ENCODE peak calls at places on chromosomes 3 and 15, in nine cellular contexts. One of them, this sample, is unnamed.

GRCh38 chr3:9649791-9650521 is 651 bp downstream of the MTMR14 start:
- DNase-seq in breast epithelium: no peak
- DNase-seq in AG20443: no peak
- DNase-seq in epithelial cell of esophagus: no peak
- DNase-seq in activated CD4-positive, alpha-beta T cell treated with anti-CD3 and anti-CD28 coated beads, Interleukin-2, amount 50 U/mL, for 1 hour: no peak
- DNase-seq in activated CD8-positive, alpha-beta memory T cell treated with anti-CD3 and anti-CD28 coated beads, Interleukin-2, amount 50 U/mL, for 48 hours: no peak
- DNase-seq in activated gamma-delta T cell: no peak
- DNase-seq in LHCN-M2: no peak
- DNase-seq in EL: no peak
- DNase-seq in this sample: peak; percentile 72

GRCh38 chr3:105878061-105878460 is 9.2 kb upstream of the CBLB start:
- DNase-seq in breast epithelium: no peak
- DNase-seq in AG20443: no peak
- DNase-seq in epithelial cell of esophagus: no peak
- DNase-seq in activated CD4-positive, alpha-beta T cell treated with anti-CD3 and anti-CD28 coated beads, Interleukin-2, amount 50 U/mL, for 1 hour: no peak
- DNase-seq in activated CD8-positive, alpha-beta memory T cell treated with anti-CD3 and anti-CD28 coated beads, Interleukin-2, amount 50 U/mL, for 48 hours: no peak
- DNase-seq in activated gamma-delta T cell: no peak
- DNase-seq in LHCN-M2: no peak
- DNase-seq in EL: no peak
- DNase-seq in this sample: no peak

GRCh38 chr15:56537881-56538280 is 72.9 kb upstream of the MNS1 start:
- DNase-seq in breast epithelium: no peak
- DNase-seq in AG20443: no peak
- DNase-seq in epithelial cell of esophagus: no peak
- DNase-seq in activated CD4-positive, alpha-beta T cell treated with anti-CD3 and anti-CD28 coated beads, Interleukin-2, amount 50 U/mL, for 1 hour: peak; percentile 11
- DNase-seq in activated CD8-positive, alpha-beta memory T cell treated with anti-CD3 and anti-CD28 coated beads, Interleukin-2, amount 50 U/mL, for 48 hours: peak; percentile 57
- DNase-seq in activated gamma-delta T cell: no peak
- DNase-seq in LHCN-M2: peak; percentile 90
- DNase-seq in EL: no peak
- DNase-seq in this sample: peak; percentile 9

GRCh38 chr3:31142139-31142538 is 247.7 kb upstream of the GADL1 start:
- DNase-seq in breast epithelium: no peak
- DNase-seq in AG20443: no peak
- DNase-seq in epithelial cell of esophagus: peak; percentile 42
- DNase-seq in activated CD4-positive, alpha-beta T cell treated with anti-CD3 and anti-CD28 coated beads, Interleukin-2, amount 50 U/mL, for 1 hour: no peak
- DNase-seq in activated CD8-positive, alpha-beta memory T cell treated with anti-CD3 and anti-CD28 coated beads, Interleukin-2, amount 50 U/mL, for 48 hours: no peak
- DNase-seq in activated gamma-delta T cell: no peak
- DNase-seq in LHCN-M2: no peak
- DNase-seq in EL: no peak
- DNase-seq in this sample: no peak

GRCh38 chr3:16487506-16488175 is 25.9 kb downstream of the RFTN1 start:
- DNase-seq in breast epithelium: no peak
- DNase-seq in AG20443: no peak
- DNase-seq in epithelial cell of esophagus: no peak
- DNase-seq in activated CD4-positive, alpha-beta T cell treated with anti-CD3 and anti-CD28 coated beads, Interleukin-2, amount 50 U/mL, for 1 hour: no peak
- DNase-seq in activated CD8-positive, alpha-beta memory T cell treated with anti-CD3 and anti-CD28 coated beads, Interleukin-2, amount 50 U/mL, for 48 hours: no peak
- DNase-seq in activated gamma-delta T cell: no peak
- DNase-seq in LHCN-M2: no peak
- DNase-seq in EL: no peak
- DNase-seq in this sample: no peak

GRCh38 chr3:119924111-119925094 is 142.5 kb downstream of the NR1I2 start:
- DNase-seq in breast epithelium: no peak
- DNase-seq in AG20443: no peak
- DNase-seq in epithelial cell of esophagus: no peak
- DNase-seq in activated CD4-positive, alpha-beta T cell treated with anti-CD3 and anti-CD28 coated beads, Interleukin-2, amount 50 U/mL, for 1 hour: no peak
- DNase-seq in activated CD8-positive, alpha-beta memory T cell treated with anti-CD3 and anti-CD28 coated beads, Interleukin-2, amount 50 U/mL, for 48 hours: no peak
- DNase-seq in activated gamma-delta T cell: no peak
- DNase-seq in LHCN-M2: no peak
- DNase-seq in EL: no peak
- DNase-seq in this sample: no peak

GRCh38 chr15:36370735-36371115 is 208.7 kb upstream of the CDIN1 start:
- DNase-seq in breast epithelium: no peak
- DNase-seq in AG20443: peak; percentile 13
- DNase-seq in epithelial cell of esophagus: peak; percentile 70
- DNase-seq in activated CD4-positive, alpha-beta T cell treated with anti-CD3 and anti-CD28 coated beads, Interleukin-2, amount 50 U/mL, for 1 hour: no peak
- DNase-seq in activated CD8-positive, alpha-beta memory T cell treated with anti-CD3 and anti-CD28 coated beads, Interleukin-2, amount 50 U/mL, for 48 hours: no peak
- DNase-seq in activated gamma-delta T cell: no peak
- DNase-seq in LHCN-M2: peak; percentile 60
- DNase-seq in EL: peak; percentile 88
- DNase-seq in this sample: no peak

GRCh38 chr15:34271493-34271892 is 46.7 kb downstream of the EMC4 start:
- DNase-seq in breast epithelium: no peak
- DNase-seq in AG20443: peak; percentile 66
- DNase-seq in epithelial cell of esophagus: peak; percentile 90
- DNase-seq in activated CD4-positive, alpha-beta T cell treated with anti-CD3 and anti-CD28 coated beads, Interleukin-2, amount 50 U/mL, for 1 hour: no peak
- DNase-seq in activated CD8-positive, alpha-beta memory T cell treated with anti-CD3 and anti-CD28 coated beads, Interleukin-2, amount 50 U/mL, for 48 hours: no peak
- DNase-seq in activated gamma-delta T cell: no peak
- DNase-seq in LHCN-M2: peak; percentile 85
- DNase-seq in EL: peak; percentile 50
- DNase-seq in this sample: no peak

GRCh38 chr3:1207904-1208303 is 115.1 kb downstream of the CNTN6 start:
- DNase-seq in breast epithelium: no peak
- DNase-seq in AG20443: no peak
- DNase-seq in epithelial cell of esophagus: no peak
- DNase-seq in activated CD4-positive, alpha-beta T cell treated with anti-CD3 and anti-CD28 coated beads, Interleukin-2, amount 50 U/mL, for 1 hour: no peak
- DNase-seq in activated CD8-positive, alpha-beta memory T cell treated with anti-CD3 and anti-CD28 coated beads, Interleukin-2, amount 50 U/mL, for 48 hours: no peak
- DNase-seq in activated gamma-delta T cell: no peak
- DNase-seq in LHCN-M2: no peak
- DNase-seq in EL: no peak
- DNase-seq in this sample: no peak

GRCh38 chr3:185423178-185423577 is 60.2 kb downstream of the MAP3K13 start:
- DNase-seq in breast epithelium: no peak
- DNase-seq in AG20443: peak; percentile 18
- DNase-seq in epithelial cell of esophagus: peak; percentile 36
- DNase-seq in activated CD4-positive, alpha-beta T cell treated with anti-CD3 and anti-CD28 coated beads, Interleukin-2, amount 50 U/mL, for 1 hour: no peak
- DNase-seq in activated CD8-positive, alpha-beta memory T cell treated with anti-CD3 and anti-CD28 coated beads, Interleukin-2, amount 50 U/mL, for 48 hours: no peak
- DNase-seq in activated gamma-delta T cell: no peak
- DNase-seq in LHCN-M2: peak; percentile 40
- DNase-seq in EL: peak; percentile 58
- DNase-seq in this sample: peak; percentile 47

GRCh38 chr3:170914690-170915089 is 6.3 kb upstream of the EIF5A2 start:
- DNase-seq in breast epithelium: no peak
- DNase-seq in AG20443: no peak
- DNase-seq in epithelial cell of esophagus: no peak
- DNase-seq in activated CD4-positive, alpha-beta T cell treated with anti-CD3 and anti-CD28 coated beads, Interleukin-2, amount 50 U/mL, for 1 hour: no peak
- DNase-seq in activated CD8-positive, alpha-beta memory T cell treated with anti-CD3 and anti-CD28 coated beads, Interleukin-2, amount 50 U/mL, for 48 hours: no peak
- DNase-seq in activated gamma-delta T cell: no peak
- DNase-seq in LHCN-M2: no peak
- DNase-seq in EL: no peak
- DNase-seq in this sample: no peak

GRCh38 chr3:23952646-23953045 is 7.6 kb downstream of the NR1D2 start:
- DNase-seq in breast epithelium: no peak
- DNase-seq in AG20443: no peak
- DNase-seq in epithelial cell of esophagus: no peak
- DNase-seq in activated CD4-positive, alpha-beta T cell treated with anti-CD3 and anti-CD28 coated beads, Interleukin-2, amount 50 U/mL, for 1 hour: no peak
- DNase-seq in activated CD8-positive, alpha-beta memory T cell treated with anti-CD3 and anti-CD28 coated beads, Interleukin-2, amount 50 U/mL, for 48 hours: no peak
- DNase-seq in activated gamma-delta T cell: no peak
- DNase-seq in LHCN-M2: peak; percentile 65
- DNase-seq in EL: no peak
- DNase-seq in this sample: peak; percentile 79

GRCh38 chr3:108004647-108005046 is 86.2 kb downstream of the CD47 start:
- DNase-seq in breast epithelium: no peak
- DNase-seq in AG20443: no peak
- DNase-seq in epithelial cell of esophagus: no peak
- DNase-seq in activated CD4-positive, alpha-beta T cell treated with anti-CD3 and anti-CD28 coated beads, Interleukin-2, amount 50 U/mL, for 1 hour: no peak
- DNase-seq in activated CD8-positive, alpha-beta memory T cell treated with anti-CD3 and anti-CD28 coated beads, Interleukin-2, amount 50 U/mL, for 48 hours: no peak
- DNase-seq in activated gamma-delta T cell: no peak
- DNase-seq in LHCN-M2: no peak
- DNase-seq in EL: no peak
- DNase-seq in this sample: no peak

GRCh38 chr3:125032683-125033082 is 23.1 kb downstream of the HEG1 start:
- DNase-seq in breast epithelium: no peak
- DNase-seq in AG20443: no peak
- DNase-seq in epithelial cell of esophagus: no peak
- DNase-seq in activated CD4-positive, alpha-beta T cell treated with anti-CD3 and anti-CD28 coated beads, Interleukin-2, amount 50 U/mL, for 1 hour: no peak
- DNase-seq in activated CD8-positive, alpha-beta memory T cell treated with anti-CD3 and anti-CD28 coated beads, Interleukin-2, amount 50 U/mL, for 48 hours: no peak
- DNase-seq in activated gamma-delta T cell: no peak
- DNase-seq in LHCN-M2: no peak
- DNase-seq in EL: no peak
- DNase-seq in this sample: no peak

GRCh38 chr3:102434715-102435114 is at the start of gene ZPLD1:
- DNase-seq in breast epithelium: no peak
- DNase-seq in AG20443: no peak
- DNase-seq in epithelial cell of esophagus: no peak
- DNase-seq in activated CD4-positive, alpha-beta T cell treated with anti-CD3 and anti-CD28 coated beads, Interleukin-2, amount 50 U/mL, for 1 hour: no peak
- DNase-seq in activated CD8-positive, alpha-beta memory T cell treated with anti-CD3 and anti-CD28 coated beads, Interleukin-2, amount 50 U/mL, for 48 hours: no peak
- DNase-seq in activated gamma-delta T cell: no peak
- DNase-seq in LHCN-M2: no peak
- DNase-seq in EL: no peak
- DNase-seq in this sample: no peak

GRCh38 chr15:83066034-83066760 is 855 bp downstream of the BTBD1 start:
- DNase-seq in breast epithelium: no peak
- DNase-seq in AG20443: no peak
- DNase-seq in epithelial cell of esophagus: no peak
- DNase-seq in activated CD4-positive, alpha-beta T cell treated with anti-CD3 and anti-CD28 coated beads, Interleukin-2, amount 50 U/mL, for 1 hour: no peak
- DNase-seq in activated CD8-positive, alpha-beta memory T cell treated with anti-CD3 and anti-CD28 coated beads, Interleukin-2, amount 50 U/mL, for 48 hours: no peak
- DNase-seq in activated gamma-delta T cell: no peak
- DNase-seq in LHCN-M2: no peak
- DNase-seq in EL: peak; percentile 31
- DNase-seq in this sample: no peak

GRCh38 chr3:31925271-31925630 is 55.8 kb downstream of the OSBPL10 start:
- DNase-seq in breast epithelium: no peak
- DNase-seq in AG20443: no peak
- DNase-seq in epithelial cell of esophagus: no peak
- DNase-seq in activated CD4-positive, alpha-beta T cell treated with anti-CD3 and anti-CD28 coated beads, Interleukin-2, amount 50 U/mL, for 1 hour: no peak
- DNase-seq in activated CD8-positive, alpha-beta memory T cell treated with anti-CD3 and anti-CD28 coated beads, Interleukin-2, amount 50 U/mL, for 48 hours: no peak
- DNase-seq in activated gamma-delta T cell: no peak
- DNase-seq in LHCN-M2: no peak
- DNase-seq in EL: no peak
- DNase-seq in this sample: peak; percentile 27

GRCh38 chr15:69999392-70000085 is 98.2 kb downstream of the TLE3 start:
- DNase-seq in breast epithelium: no peak
- DNase-seq in AG20443: no peak
- DNase-seq in epithelial cell of esophagus: no peak
- DNase-seq in activated CD4-positive, alpha-beta T cell treated with anti-CD3 and anti-CD28 coated beads, Interleukin-2, amount 50 U/mL, for 1 hour: no peak
- DNase-seq in activated CD8-positive, alpha-beta memory T cell treated with anti-CD3 and anti-CD28 coated beads, Interleukin-2, amount 50 U/mL, for 48 hours: no peak
- DNase-seq in activated gamma-delta T cell: no peak
- DNase-seq in LHCN-M2: no peak
- DNase-seq in EL: no peak
- DNase-seq in this sample: no peak

GRCh38 chr3:152667267-152667666 is 167.7 kb upstream of the P2RY1 start:
- DNase-seq in breast epithelium: no peak
- DNase-seq in AG20443: no peak
- DNase-seq in epithelial cell of esophagus: no peak
- DNase-seq in activated CD4-positive, alpha-beta T cell treated with anti-CD3 and anti-CD28 coated beads, Interleukin-2, amount 50 U/mL, for 1 hour: no peak
- DNase-seq in activated CD8-positive, alpha-beta memory T cell treated with anti-CD3 and anti-CD28 coated beads, Interleukin-2, amount 50 U/mL, for 48 hours: no peak
- DNase-seq in activated gamma-delta T cell: no peak
- DNase-seq in LHCN-M2: no peak
- DNase-seq in EL: no peak
- DNase-seq in this sample: no peak

GRCh38 chr3:102460579-102460978 is 25.8 kb downstream of the ZPLD1 start:
- DNase-seq in breast epithelium: no peak
- DNase-seq in AG20443: no peak
- DNase-seq in epithelial cell of esophagus: peak; percentile 51
- DNase-seq in activated CD4-positive, alpha-beta T cell treated with anti-CD3 and anti-CD28 coated beads, Interleukin-2, amount 50 U/mL, for 1 hour: no peak
- DNase-seq in activated CD8-positive, alpha-beta memory T cell treated with anti-CD3 and anti-CD28 coated beads, Interleukin-2, amount 50 U/mL, for 48 hours: no peak
- DNase-seq in activated gamma-delta T cell: no peak
- DNase-seq in LHCN-M2: peak; percentile 52
- DNase-seq in EL: no peak
- DNase-seq in this sample: no peak

GRCh38 chr3:14473411-14473891 is 66.7 kb downstream of the GRIP2 start:
- DNase-seq in breast epithelium: no peak
- DNase-seq in AG20443: no peak
- DNase-seq in epithelial cell of esophagus: no peak
- DNase-seq in activated CD4-positive, alpha-beta T cell treated with anti-CD3 and anti-CD28 coated beads, Interleukin-2, amount 50 U/mL, for 1 hour: no peak
- DNase-seq in activated CD8-positive, alpha-beta memory T cell treated with anti-CD3 and anti-CD28 coated beads, Interleukin-2, amount 50 U/mL, for 48 hours: no peak
- DNase-seq in activated gamma-delta T cell: no peak
- DNase-seq in LHCN-M2: no peak
- DNase-seq in EL: no peak
- DNase-seq in this sample: no peak

GRCh38 chr15:26892119-26892518 is 25.3 kb downstream of the GABRA5 start:
- DNase-seq in breast epithelium: no peak
- DNase-seq in AG20443: no peak
- DNase-seq in epithelial cell of esophagus: no peak
- DNase-seq in activated CD4-positive, alpha-beta T cell treated with anti-CD3 and anti-CD28 coated beads, Interleukin-2, amount 50 U/mL, for 1 hour: no peak
- DNase-seq in activated CD8-positive, alpha-beta memory T cell treated with anti-CD3 and anti-CD28 coated beads, Interleukin-2, amount 50 U/mL, for 48 hours: no peak
- DNase-seq in activated gamma-delta T cell: no peak
- DNase-seq in LHCN-M2: no peak
- DNase-seq in EL: no peak
- DNase-seq in this sample: no peak

GRCh38 chr3:2823016-2823415 is 287.2 kb downstream of the IL5RA start:
- DNase-seq in breast epithelium: no peak
- DNase-seq in AG20443: no peak
- DNase-seq in epithelial cell of esophagus: no peak
- DNase-seq in activated CD4-positive, alpha-beta T cell treated with anti-CD3 and anti-CD28 coated beads, Interleukin-2, amount 50 U/mL, for 1 hour: no peak
- DNase-seq in activated CD8-positive, alpha-beta memory T cell treated with anti-CD3 and anti-CD28 coated beads, Interleukin-2, amount 50 U/mL, for 48 hours: no peak
- DNase-seq in activated gamma-delta T cell: no peak
- DNase-seq in LHCN-M2: no peak
- DNase-seq in EL: no peak
- DNase-seq in this sample: no peak

GRCh38 chr3:119628816-119629445 is 31.2 kb downstream of the PLA1A start:
- DNase-seq in breast epithelium: no peak
- DNase-seq in AG20443: peak; percentile 46
- DNase-seq in epithelial cell of esophagus: no peak
- DNase-seq in activated CD4-positive, alpha-beta T cell treated with anti-CD3 and anti-CD28 coated beads, Interleukin-2, amount 50 U/mL, for 1 hour: no peak
- DNase-seq in activated CD8-positive, alpha-beta memory T cell treated with anti-CD3 and anti-CD28 coated beads, Interleukin-2, amount 50 U/mL, for 48 hours: no peak
- DNase-seq in activated gamma-delta T cell: no peak
- DNase-seq in LHCN-M2: no peak
- DNase-seq in EL: peak; percentile 61
- DNase-seq in this sample: peak; percentile 77

GRCh38 chr3:120498947-120499346 is 48.2 kb upstream of the FSTL1 start:
- DNase-seq in breast epithelium: no peak
- DNase-seq in AG20443: peak; percentile 81
- DNase-seq in epithelial cell of esophagus: peak; percentile 60
- DNase-seq in activated CD4-positive, alpha-beta T cell treated with anti-CD3 and anti-CD28 coated beads, Interleukin-2, amount 50 U/mL, for 1 hour: no peak
- DNase-seq in activated CD8-positive, alpha-beta memory T cell treated with anti-CD3 and anti-CD28 coated beads, Interleukin-2, amount 50 U/mL, for 48 hours: no peak
- DNase-seq in activated gamma-delta T cell: no peak
- DNase-seq in LHCN-M2: peak; percentile 89
- DNase-seq in EL: peak; percentile 97
- DNase-seq in this sample: no peak

GRCh38 chr3:152899306-152899705 is 64.4 kb downstream of the P2RY1 start:
- DNase-seq in breast epithelium: no peak
- DNase-seq in AG20443: no peak
- DNase-seq in epithelial cell of esophagus: no peak
- DNase-seq in activated CD4-positive, alpha-beta T cell treated with anti-CD3 and anti-CD28 coated beads, Interleukin-2, amount 50 U/mL, for 1 hour: no peak
- DNase-seq in activated CD8-positive, alpha-beta memory T cell treated with anti-CD3 and anti-CD28 coated beads, Interleukin-2, amount 50 U/mL, for 48 hours: no peak
- DNase-seq in activated gamma-delta T cell: no peak
- DNase-seq in LHCN-M2: peak; percentile 7
- DNase-seq in EL: no peak
- DNase-seq in this sample: no peak

GRCh38 chr15:80517290-80517689 is 113.1 kb downstream of the ARNT2 start:
- DNase-seq in breast epithelium: no peak
- DNase-seq in AG20443: no peak
- DNase-seq in epithelial cell of esophagus: no peak
- DNase-seq in activated CD4-positive, alpha-beta T cell treated with anti-CD3 and anti-CD28 coated beads, Interleukin-2, amount 50 U/mL, for 1 hour: no peak
- DNase-seq in activated CD8-positive, alpha-beta memory T cell treated with anti-CD3 and anti-CD28 coated beads, Interleukin-2, amount 50 U/mL, for 48 hours: no peak
- DNase-seq in activated gamma-delta T cell: no peak
- DNase-seq in LHCN-M2: no peak
- DNase-seq in EL: no peak
- DNase-seq in this sample: no peak

GRCh38 chr3:41265011-41265545 is 65.8 kb downstream of the CTNNB1 start:
- DNase-seq in breast epithelium: no peak
- DNase-seq in AG20443: peak; percentile 34
- DNase-seq in epithelial cell of esophagus: peak; percentile 70
- DNase-seq in activated CD4-positive, alpha-beta T cell treated with anti-CD3 and anti-CD28 coated beads, Interleukin-2, amount 50 U/mL, for 1 hour: no peak
- DNase-seq in activated CD8-positive, alpha-beta memory T cell treated with anti-CD3 and anti-CD28 coated beads, Interleukin-2, amount 50 U/mL, for 48 hours: no peak
- DNase-seq in activated gamma-delta T cell: no peak
- DNase-seq in LHCN-M2: peak; percentile 67
- DNase-seq in EL: peak; percentile 50
- DNase-seq in this sample: no peak

GRCh38 chr15:66963084-66963483 is 102.3 kb upstream of the SMAD3 start:
- DNase-seq in breast epithelium: no peak
- DNase-seq in AG20443: no peak
- DNase-seq in epithelial cell of esophagus: no peak
- DNase-seq in activated CD4-positive, alpha-beta T cell treated with anti-CD3 and anti-CD28 coated beads, Interleukin-2, amount 50 U/mL, for 1 hour: no peak
- DNase-seq in activated CD8-positive, alpha-beta memory T cell treated with anti-CD3 and anti-CD28 coated beads, Interleukin-2, amount 50 U/mL, for 48 hours: no peak
- DNase-seq in activated gamma-delta T cell: no peak
- DNase-seq in LHCN-M2: no peak
- DNase-seq in EL: no peak
- DNase-seq in this sample: no peak

GRCh38 chr3:88408935-88409334 is 259.2 kb downstream of the C3orf38 start:
- DNase-seq in breast epithelium: no peak
- DNase-seq in AG20443: no peak
- DNase-seq in epithelial cell of esophagus: no peak
- DNase-seq in activated CD4-positive, alpha-beta T cell treated with anti-CD3 and anti-CD28 coated beads, Interleukin-2, amount 50 U/mL, for 1 hour: no peak
- DNase-seq in activated CD8-positive, alpha-beta memory T cell treated with anti-CD3 and anti-CD28 coated beads, Interleukin-2, amount 50 U/mL, for 48 hours: no peak
- DNase-seq in activated gamma-delta T cell: no peak
- DNase-seq in LHCN-M2: no peak
- DNase-seq in EL: no peak
- DNase-seq in this sample: no peak

GRCh38 chr3:113890256-113890900 is 51.8 kb downstream of the GRAMD1C start:
- DNase-seq in breast epithelium: no peak
- DNase-seq in AG20443: peak; percentile 7
- DNase-seq in epithelial cell of esophagus: peak; percentile 29
- DNase-seq in activated CD4-positive, alpha-beta T cell treated with anti-CD3 and anti-CD28 coated beads, Interleukin-2, amount 50 U/mL, for 1 hour: no peak
- DNase-seq in activated CD8-positive, alpha-beta memory T cell treated with anti-CD3 and anti-CD28 coated beads, Interleukin-2, amount 50 U/mL, for 48 hours: no peak
- DNase-seq in activated gamma-delta T cell: no peak
- DNase-seq in LHCN-M2: no peak
- DNase-seq in EL: no peak
- DNase-seq in this sample: peak; percentile 30